ENCODE peak calls at places on chromosomes 12 and 14, in four cellular contexts. W, P, J and B are unnamed samples.
A peak's percentile ranks its signal among the peaks of the same experiment; 100 is the strongest.

GRCh38 chr12:77630341-77630740 is 200.4 kb upstream of the NAV3 start:
- DNase-seq in J (no peak), W (no peak), P (no peak), B (no peak)

GRCh38 chr12:93689076-93689834 is 12.1 kb downstream of the CRADD start:
- DNase-seq in W (no peak), P (no peak), J (no peak), B (no peak)

GRCh38 chr12:114668151-114668891 is 15.7 kb downstream of the TBX3 start:
- DNase-seq in J (no peak), W (peak; percentile 38), P (peak; percentile 91), B (peak; percentile 48)

GRCh38 chr12:65156366-65156831 is 13.0 kb upstream of the LEMD3 start:
- DNase-seq in W (peak; percentile 45), P (no peak), J (peak; percentile 34), B (peak; percentile 77)

GRCh38 chr12:52415870-52416750 is 10.0 kb upstream of the KRT82 start:
- DNase-seq in W (no peak), J (no peak), P (no peak), B (no peak)

GRCh38 chr12:124531281-124531745 is 36.1 kb downstream of the NCOR2 start:
- DNase-seq in W (no peak), P (peak; percentile 90), J (no peak), B (no peak)

GRCh38 chr12:131123817-131124216 is 170.1 kb downstream of the ADGRD1 start:
- DNase-seq in P (no peak), W (no peak), J (no peak), B (no peak)

GRCh38 chr12:99529966-99530365 is 117.6 kb upstream of the GARIN6 start:
- DNase-seq in P (no peak), W (no peak), J (no peak), B (peak; percentile 77)

GRCh38 chr12:68746572-68747180 is 700 bp downstream of the SLC35E3 start:
- DNase-seq in J (peak; percentile 33), W (peak; percentile 73), P (peak; percentile 53), B (peak; percentile 54)

GRCh38 chr12:2796187-2796663 is 1.5 kb downstream of the FKBP4 start:
- DNase-seq in J (no peak), P (no peak), W (no peak), B (no peak)

GRCh38 chr12:15933751-15934150 is 22.6 kb downstream of the DERA start:
- DNase-seq in J (no peak), W (no peak), P (no peak), B (no peak)

GRCh38 chr14:101039031-101039754 is 135.7 kb upstream of the RTL1 start:
- DNase-seq in J (no peak), W (no peak), P (no peak), B (no peak)

GRCh38 chr12:66602483-66603143 is 76.3 kb downstream of the GRIP1 start:
- DNase-seq in J (peak; percentile 48), P (no peak), W (no peak), B (no peak)

GRCh38 chr12:116336542-116337065 is 59.1 kb upstream of the MED13L start:
- DNase-seq in P (no peak), J (no peak), W (no peak), B (peak; percentile 90)

GRCh38 chr12:115354476-115354890 is 670.5 kb upstream of the TBX3 start:
- DNase-seq in W (peak; percentile 2), J (no peak), P (no peak), B (peak; percentile 63)

GRCh38 chr14:22890416-22890815 is 7.4 kb downstream of the REM2 start:
- DNase-seq in J (no peak), P (no peak), W (no peak), B (no peak)

GRCh38 chr12:77947326-77947725 is 116.6 kb downstream of the NAV3 start:
- DNase-seq in J (no peak), W (peak; percentile 43), P (no peak), B (no peak)

GRCh38 chr12:52945389-52946232 is 3.3 kb upstream of the KRT18 start:
- DNase-seq in P (no peak), J (no peak), W (peak; percentile 41), B (no peak)

GRCh38 chr12:123757555-123757954 is 4.5 kb upstream of the DNAH10 start:
- DNase-seq in W (no peak), J (no peak), P (no peak), B (no peak)

GRCh38 chr12:13024151-13024946 is 19.8 kb upstream of the FAM234B start:
- DNase-seq in W (peak; percentile 81), J (no peak), P (peak; percentile 14), B (no peak)

GRCh38 chr12:13027032-13027431 is 17.1 kb upstream of the FAM234B start:
- DNase-seq in J (no peak), P (no peak), W (no peak), B (no peak)

GRCh38 chr12:13027508-13027907 is 16.7 kb upstream of the FAM234B start:
- DNase-seq in J (no peak), P (no peak), W (no peak), B (no peak)

GRCh38 chr12:13022737-13023370 is 21.3 kb upstream of the FAM234B start:
- DNase-seq in W (no peak), J (no peak), P (no peak), B (no peak)
- TF ChIP-seq CTCF in W (no peak), J (peak; percentile 13), P (no peak), B (no peak)

GRCh38 chr12:47797432-47797831 is 22.3 kb downstream of the HDAC7 start:
- DNase-seq in W (no peak), P (peak; percentile 56), J (peak; percentile 83), B (peak; percentile 70)
- TF ChIP-seq CTCF in W (peak; percentile 6), P (peak; percentile 58), J (peak; percentile 87), B (peak; percentile 68)

DNA sequence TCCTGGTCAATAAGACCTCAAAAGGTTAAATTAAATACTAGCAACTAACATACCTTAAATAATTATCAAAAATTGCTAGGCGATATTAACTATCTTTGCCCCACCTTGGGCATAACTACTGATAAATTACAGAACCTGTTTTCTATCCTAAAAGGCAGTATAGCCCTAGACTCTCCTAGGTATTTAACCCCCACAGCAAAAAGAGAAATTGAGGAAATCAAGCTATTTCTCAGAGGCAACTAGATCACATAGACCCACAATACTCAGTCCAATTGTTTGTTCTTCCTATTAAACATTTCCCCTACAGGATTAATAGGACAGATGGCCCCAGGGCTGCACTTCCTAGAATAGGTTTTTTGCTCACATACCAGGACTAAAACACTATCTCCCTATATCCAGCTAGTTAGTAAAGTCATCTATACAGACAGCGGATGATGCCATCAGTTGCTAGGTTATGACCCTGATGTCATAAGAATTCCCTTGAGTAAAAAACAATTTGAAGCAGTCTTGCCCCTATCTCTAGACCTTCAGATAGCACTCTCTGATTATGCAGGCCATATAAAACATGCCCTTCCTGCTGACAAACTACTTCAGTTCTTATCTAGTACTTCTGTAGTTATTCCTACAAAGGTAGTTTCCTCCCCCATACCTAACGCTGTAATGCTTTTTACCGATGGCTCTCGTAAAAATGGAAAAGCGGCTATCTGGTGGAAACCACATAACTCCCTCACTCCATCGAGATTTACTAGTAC is 118.4 kb downstream of the PPHLN1 start:
- DNase-seq in W (no peak), J (no peak), P (no peak), B (no peak)
- TF ChIP-seq CTCF in W (no peak), J (no peak), P (no peak), B (no peak)

GRCh38 chr14:104149617-104150141 is 11.3 kb downstream of the KIF26A start:
- DNase-seq in W (peak; percentile 64), P (peak; percentile 91), J (no peak), B (no peak)

GRCh38 chr14:104151028-104151385 is 12.6 kb downstream of the KIF26A start:
- DNase-seq in W (no peak), J (no peak), P (no peak), B (no peak)

GRCh38 chr14:104151546-104152245 is 13.3 kb downstream of the KIF26A start:
- DNase-seq in J (no peak), P (no peak), W (no peak), B (no peak)

GRCh38 chr14:104149278-104149595 is 10.8 kb downstream of the KIF26A start:
- DNase-seq in J (no peak), P (no peak), W (no peak), B (no peak)

DNA sequence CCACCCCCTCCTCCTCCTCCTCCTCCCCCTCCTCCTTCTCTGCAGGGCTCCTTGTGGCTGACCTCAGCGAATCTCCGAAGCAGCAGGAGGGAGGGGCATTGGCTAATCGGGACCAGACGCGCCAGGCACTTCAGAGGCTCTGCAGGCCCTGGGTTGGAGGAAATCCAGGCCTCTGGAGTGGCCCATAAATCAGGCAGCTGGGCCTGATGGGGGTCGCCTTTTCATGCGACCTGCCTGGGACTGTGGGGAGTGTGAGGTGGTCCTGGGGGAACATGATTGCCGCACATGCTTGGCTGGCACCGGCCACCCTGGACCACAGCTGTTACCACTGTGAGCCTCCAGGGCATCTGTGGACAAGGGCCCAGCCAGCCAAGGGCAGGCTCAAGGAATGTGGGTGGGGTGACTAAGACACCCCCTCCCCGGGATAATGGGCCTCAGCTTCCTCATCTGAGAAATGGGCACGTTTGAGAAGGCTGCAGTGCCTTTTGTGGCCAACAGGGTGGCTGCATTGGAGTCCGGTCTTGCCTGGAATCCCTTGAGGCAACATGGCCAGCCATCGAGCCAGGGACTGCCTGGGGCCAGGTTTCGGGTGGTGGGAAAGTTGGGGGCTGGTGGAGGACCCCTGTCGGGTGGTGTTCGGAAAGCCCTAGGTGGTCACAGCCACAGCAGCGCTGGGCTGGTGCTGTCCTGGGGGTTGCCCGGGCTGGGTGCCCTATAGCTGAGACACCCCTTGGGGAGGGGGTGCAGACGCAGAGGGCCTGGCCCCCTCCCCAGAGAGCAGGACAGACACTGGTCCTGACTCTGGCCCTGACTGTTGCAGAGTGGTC is 12.0 kb downstream of the KIF26A start:
- DNase-seq in P (peak; percentile 97), W (no peak), J (no peak), B (peak; percentile 12)
- TF ChIP-seq CTCF in P (peak; percentile 55), W (peak; percentile 27), J (no peak), B (peak; percentile 37)

GRCh38 chr12:39365364-39366001 is 77.4 kb downstream of the KIF21A start:
- DNase-seq in P (no peak), W (no peak), J (peak; percentile 4), B (no peak)
- TF ChIP-seq CTCF in P (no peak), W (no peak), J (peak; percentile 55), B (no peak)